ENCODE peak calls at places on chromosomes 4 and X, in six cellular contexts. J is gastrocnemius medialis, A is GM23248, W is spleen, N is HL-60, B is SJCRH30. V is an unnamed sample. For H3K27me3, the result is how much of the 10 kb centered on the place peaks cover.

GRCh38 chrX:10168226-10168625 is 11.5 kb downstream of the CLCN4 start:
- DNase-seq in J (no peak), A (no peak), W (no peak), N (no peak), B (no peak), V (no peak)

GRCh38 chrX:53930513-53931380 is 113.5 kb downstream of the PHF8 start:
- DNase-seq in J (no peak), A (peak), W (no peak), N (no peak), B (peak), V (no peak)

GRCh38 chr4:175827510-175827909 is 15.4 kb upstream of the GPM6A start:
- DNase-seq in J (no peak), A (no peak), W (no peak), N (no peak), B (no peak), V (no peak)

GRCh38 chr4:18676136-18676922 is 654.8 kb upstream of the LCORL start:
- DNase-seq in J (no peak), A (no peak), W (no peak), N (no peak), B (no peak), V (no peak)

GRCh38 chr4:162272215-162272614 is 108.4 kb upstream of the FSTL5 start:
- DNase-seq in J (no peak), A (no peak), W (no peak), N (no peak), B (no peak), V (no peak)

GRCh38 chrX:138034136-138034535 is 468.2 kb downstream of the ZIC3 start:
- DNase-seq in J (no peak), A (no peak), W (no peak), N (no peak), B (no peak), V (no peak)

GRCh38 chrX:129979207-129979920 is 3.1 kb upstream of the BCORL1 start:
- DNase-seq in J (no peak), A (peak), W (peak), N (no peak), B (no peak), V (no peak)

GRCh38 chr4:94342713-94343112 is at the start of gene HPGDS:
- DNase-seq in J (no peak), A (no peak), W (no peak), N (no peak), B (no peak), V (no peak)

GRCh38 chrX:104641176-104641575 is 75.2 kb downstream of the IL1RAPL2 start:
- DNase-seq in J (no peak), A (no peak), W (no peak), N (no peak), B (no peak), V (no peak)

GRCh38 chrX:41946973-41947612 is 23.7 kb upstream of the CASK start:
- DNase-seq in J (no peak), A (no peak), W (no peak), N (no peak), B (no peak), V (no peak)

GRCh38 chr4:118772149-118773081 is 63.5 kb downstream of the SEC24D start:
- DNase-seq in J (no peak), A (peak), W (no peak), N (no peak), B (no peak), V (no peak)

GRCh38 chrX:3990569-3990968 is 277.1 kb upstream of the PRKX start:
- DNase-seq in J (no peak), A (no peak), W (no peak), N (no peak), B (no peak), V (no peak)

GRCh38 chr4:71230613-71231012 is 108.2 kb upstream of the SLC4A4 start:
- DNase-seq in J (no peak), A (no peak), W (no peak), N (no peak), B (no peak), V (no peak)

GRCh38 chr4:57018930-57019329 is 40.2 kb downstream of the POLR2B start:
- DNase-seq in J (no peak), A (peak), W (no peak), N (no peak), B (no peak), V (no peak)

GRCh38 chr4:41301137-41301536 is 44.4 kb downstream of the UCHL1 start:
- DNase-seq in J (no peak), A (no peak), W (no peak), N (no peak), B (no peak), V (no peak)

GRCh38 chr4:130028552-130028951 is 932.6 kb downstream of the C4orf33 start:
- DNase-seq in J (no peak), A (no peak), W (no peak), N (no peak), B (no peak), V (no peak)

GRCh38 chr4:181143241-181143854 is 1099.9 kb upstream of the TENM3 start:
- DNase-seq in J (peak), A (peak), W (peak), N (peak), B (peak), V (peak)

GRCh38 chr4:8675383-8675782 is 82.8 kb downstream of the CPZ start:
- DNase-seq in J (no peak), A (peak), W (peak), N (no peak), B (peak), V (peak)

GRCh38 chr4:1809754-1810502 is 16.8 kb downstream of the FGFR3 start:
- DNase-seq in J (no peak), A (peak), W (peak), N (peak), B (peak), V (peak)

GRCh38 chr4:98530572-98530971 is 127.8 kb downstream of the TSPAN5 start:
- DNase-seq in J (no peak), A (no peak), W (no peak), N (no peak), B (no peak), V (no peak)

GRCh38 chr4:52377563-52377962 is 281.5 kb downstream of the USP46 start:
- DNase-seq in J (no peak), A (no peak), W (no peak), N (no peak), B (no peak), V (no peak)

GRCh38 chr4:52173470-52174055 is 122.5 kb downstream of the SPATA18 start:
- DNase-seq in J (peak), A (peak), W (no peak), N (no peak), B (no peak), V (peak)

GRCh38 chr4:119299221-119300071 is 22.5 kb downstream of the FABP2 start:
- DNase-seq in J (no peak), A (peak), W (no peak), N (no peak), B (no peak), V (no peak)

GRCh38 chr4:123505077-123505456 is 108.5 kb downstream of the SPRY1 start:
- DNase-seq in J (no peak), A (no peak), W (no peak), N (no peak), B (peak), V (no peak)
- H3K4me3 ChIP-seq in J (peak), A (peak), W (peak), N (no peak), B (peak), V (peak)

DNA sequence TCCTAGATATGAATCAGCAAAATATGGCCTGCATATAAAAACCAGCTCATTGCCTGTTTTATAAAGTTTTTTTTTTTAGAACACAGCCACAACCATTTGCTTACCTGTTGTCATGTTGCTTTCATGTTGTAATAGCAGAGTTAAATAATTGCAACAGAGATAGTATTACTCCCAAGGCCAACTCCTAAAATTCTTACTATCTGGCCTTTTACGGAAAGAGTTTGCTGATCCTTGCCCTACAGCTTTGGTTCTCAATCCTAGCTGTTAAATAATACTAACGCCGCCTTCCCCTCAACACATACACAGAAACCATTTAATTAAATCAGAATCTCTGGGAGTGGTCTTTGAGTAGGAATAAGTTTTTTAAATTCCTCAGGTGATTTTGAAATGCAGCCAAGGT is 231.3 kb upstream of the TET2 start:
- DNase-seq in J (no peak), A (no peak), W (no peak), N (no peak), B (no peak), V (no peak)
- H3K27me3 ChIP-seq in J (under half), A (under half), W (under half), N (under half), B (under half), V (under half)

GRCh38 chrX:131399692-131400428 is 110.8 kb upstream of the IGSF1 start:
- DNase-seq in J (no peak), A (no peak), W (no peak), N (no peak), B (no peak), V (no peak)
- H3K4me3 ChIP-seq in J (no peak), A (no peak), W (no peak), N (no peak), B (no peak), V (no peak)

GRCh38 chr4:185565696-185566095 is 30.4 kb upstream of the PDLIM3 start:
- DNase-seq in J (no peak), A (no peak), W (no peak), N (no peak), B (no peak), V (no peak)
- H3K27me3 ChIP-seq in J (under half), A (under half), W (under half), N (under half), B (under half), V (under half)

DNA sequence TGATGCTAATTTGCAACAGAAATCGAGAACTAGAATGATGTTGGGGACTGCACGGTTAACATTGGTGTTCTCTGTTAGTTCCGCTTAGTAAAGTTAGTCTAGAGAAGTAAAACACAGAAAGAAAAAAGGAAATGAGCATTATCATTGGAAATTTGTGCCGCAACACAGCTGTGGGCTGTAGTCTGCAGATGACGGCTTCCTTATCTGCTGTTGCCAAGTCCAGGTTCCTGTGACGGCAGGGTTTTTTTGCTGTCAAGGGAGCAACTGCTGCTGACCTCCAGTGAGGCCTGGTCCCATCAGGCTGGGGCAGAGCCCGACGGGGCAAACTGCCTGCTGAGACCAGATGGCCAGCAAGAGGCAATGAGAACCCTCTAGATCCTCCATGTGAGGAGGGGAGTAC is 38.9 kb upstream of the PHEX start:
- DNase-seq in J (no peak), A (no peak), W (peak), N (peak), B (no peak), V (no peak)
- H3K4me3 ChIP-seq in J (no peak), A (no peak), W (no peak), N (no peak), B (no peak), V (no peak)

DNA sequence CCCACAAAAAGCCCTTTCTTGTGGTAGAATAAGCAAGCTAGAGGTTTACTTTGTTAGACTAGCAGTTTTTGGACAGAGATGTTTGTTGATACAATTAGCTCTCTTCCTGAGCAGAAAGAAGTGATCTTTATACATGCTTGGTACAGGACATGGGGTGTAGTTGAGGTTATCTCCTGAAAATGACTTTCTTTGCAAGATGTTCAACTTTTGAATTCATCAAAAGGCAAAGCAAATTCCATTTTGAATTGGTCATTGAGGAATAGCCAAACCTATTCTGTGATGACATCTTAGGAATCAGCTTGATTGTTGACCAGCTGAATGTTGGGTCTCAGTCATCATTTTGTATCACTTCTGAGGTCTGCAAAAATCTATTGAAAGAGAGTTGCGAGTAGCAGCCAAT is 3.8 kb downstream of the CPE start:
- DNase-seq in J (no peak), A (no peak), W (no peak), N (no peak), B (no peak), V (no peak)
- H3K27me3 ChIP-seq in J (under half), A (under half), W (under half), N (under half), B (under half), V (under half)

GRCh38 chrX:46574941-46575381 is 1.4 kb downstream of the CHST7 start:
- DNase-seq in J (no peak), A (peak), W (peak), N (no peak), B (no peak), V (no peak)

GRCh38 chrX:46576458-46576857 is 2.9 kb downstream of the CHST7 start:
- DNase-seq in J (no peak), A (peak), W (no peak), N (no peak), B (no peak), V (no peak)

GRCh38 chrX:46575991-46576392 is 2.4 kb downstream of the CHST7 start:
- DNase-seq in J (no peak), A (peak), W (no peak), N (no peak), B (no peak), V (no peak)

GRCh38 chrX:46574337-46574940 is 874 bp downstream of the CHST7 start:
- DNase-seq in J (no peak), A (peak), W (no peak), N (no peak), B (no peak), V (no peak)

GRCh38 chrX:46575586-46575985 is 2.0 kb downstream of the CHST7 start:
- DNase-seq in J (no peak), A (peak), W (no peak), N (no peak), B (no peak), V (no peak)
- H3K4me3 ChIP-seq in J (peak), A (peak), W (peak), N (peak), B (peak), V (no peak)

GRCh38 chr4:7666744-7667143 is 232.0 kb upstream of the PSAPL1 start:
- DNase-seq in J (no peak), A (no peak), W (peak), N (no peak), B (no peak), V (no peak)

GRCh38 chr4:7668282-7668681 is 233.6 kb upstream of the PSAPL1 start:
- DNase-seq in J (no peak), A (no peak), W (peak), N (no peak), B (no peak), V (no peak)

GRCh38 chr4:7665321-7665720 is 230.6 kb upstream of the PSAPL1 start:
- DNase-seq in J (no peak), A (no peak), W (no peak), N (no peak), B (no peak), V (no peak)

GRCh38 chr4:7664106-7664505 is 229.4 kb upstream of the PSAPL1 start:
- DNase-seq in J (no peak), A (no peak), W (no peak), N (no peak), B (no peak), V (no peak)

GRCh38 chr4:7666011-7666410 is 231.3 kb upstream of the PSAPL1 start:
- DNase-seq in J (no peak), A (no peak), W (peak), N (no peak), B (no peak), V (no peak)
- H3K27me3 ChIP-seq in J (under half), A (under half), W (under half), N (under half), B (under half), V (under half)